ENCODE peak calls at places on chromosomes 13 and 19, in ten cellular contexts. One of them, this sample, is unnamed.

GRCh38 chr13:110458594-110459365 is 102.7 kb downstream of the RAB20 start:
- DNase-seq in fibroblast of pulmonary artery: no peak
- DNase-seq in nephron progenitor cell: no peak
- DNase-seq in upper lobe of left lung: no peak
- DNase-seq in transverse colon: no peak
- DNase-seq in brain microvascular endothelial cell: no peak
- DNase-seq in neural progenitor cell: no peak
- DNase-seq in glutamatergic neuron: no peak
- DNase-seq in osteoblast: peak
- DNase-seq in AG10803: no peak
- DNase-seq in this sample: no peak

GRCh38 chr19:3606174-3606689 is 443 bp downstream of the TBXA2R start:
- DNase-seq in brain microvascular endothelial cell: no peak
- DNase-seq in neural progenitor cell: peak
- DNase-seq in AG10803: no peak
- DNase-seq in glutamatergic neuron: no peak
- DNase-seq in fibroblast of pulmonary artery: no peak
- DNase-seq in osteoblast: peak
- DNase-seq in upper lobe of left lung: peak
- DNase-seq in transverse colon: peak
- DNase-seq in nephron progenitor cell: no peak
- DNase-seq in this sample: peak

GRCh38 chr19:29568036-29568788 is 37.9 kb upstream of the POP4 start:
- DNase-seq in osteoblast: no peak
- DNase-seq in upper lobe of left lung: peak
- DNase-seq in AG10803: no peak
- DNase-seq in transverse colon: no peak
- DNase-seq in glutamatergic neuron: no peak
- DNase-seq in fibroblast of pulmonary artery: no peak
- DNase-seq in neural progenitor cell: no peak
- DNase-seq in brain microvascular endothelial cell: no peak
- DNase-seq in nephron progenitor cell: no peak
- DNase-seq in this sample: no peak

GRCh38 chr19:46661735-46662592 is 982 bp upstream of the DACT3 start:
- DNase-seq in brain microvascular endothelial cell: peak
- DNase-seq in glutamatergic neuron: peak
- DNase-seq in AG10803: peak
- DNase-seq in upper lobe of left lung: peak
- DNase-seq in transverse colon: peak
- DNase-seq in fibroblast of pulmonary artery: peak
- DNase-seq in neural progenitor cell: peak
- DNase-seq in nephron progenitor cell: peak
- DNase-seq in osteoblast: peak
- DNase-seq in this sample: peak

GRCh38 chr19:37920591-37921450 is 13.8 kb downstream of the SIPA1L3 start:
- DNase-seq in AG10803: no peak
- DNase-seq in neural progenitor cell: peak
- DNase-seq in nephron progenitor cell: no peak
- DNase-seq in fibroblast of pulmonary artery: no peak
- DNase-seq in osteoblast: no peak
- DNase-seq in glutamatergic neuron: no peak
- DNase-seq in brain microvascular endothelial cell: no peak
- DNase-seq in upper lobe of left lung: no peak
- DNase-seq in transverse colon: no peak
- DNase-seq in this sample: no peak

GRCh38 chr19:23241433-23241832 is 8.8 kb downstream of the ZNF724 start:
- DNase-seq in glutamatergic neuron: no peak
- DNase-seq in AG10803: no peak
- DNase-seq in nephron progenitor cell: no peak
- DNase-seq in fibroblast of pulmonary artery: no peak
- DNase-seq in neural progenitor cell: no peak
- DNase-seq in osteoblast: no peak
- DNase-seq in upper lobe of left lung: no peak
- DNase-seq in transverse colon: no peak
- DNase-seq in brain microvascular endothelial cell: no peak
- DNase-seq in this sample: no peak

GRCh38 chr19:14410775-14411134 is 8.4 kb downstream of the DDX39A start:
- DNase-seq in nephron progenitor cell: no peak
- DNase-seq in brain microvascular endothelial cell: no peak
- DNase-seq in glutamatergic neuron: no peak
- DNase-seq in AG10803: no peak
- DNase-seq in upper lobe of left lung: no peak
- DNase-seq in transverse colon: no peak
- DNase-seq in osteoblast: peak
- DNase-seq in neural progenitor cell: no peak
- DNase-seq in fibroblast of pulmonary artery: no peak
- DNase-seq in this sample: peak

GRCh38 chr13:92575782-92576181 is 650.8 kb upstream of the GPC6 start:
- DNase-seq in fibroblast of pulmonary artery: no peak
- DNase-seq in glutamatergic neuron: no peak
- DNase-seq in transverse colon: no peak
- DNase-seq in neural progenitor cell: no peak
- DNase-seq in upper lobe of left lung: no peak
- DNase-seq in AG10803: no peak
- DNase-seq in osteoblast: no peak
- DNase-seq in nephron progenitor cell: no peak
- DNase-seq in brain microvascular endothelial cell: no peak
- DNase-seq in this sample: no peak

GRCh38 chr19:2854849-2855248 is 12.3 kb upstream of the ZNF556 start:
- DNase-seq in glutamatergic neuron: no peak
- DNase-seq in neural progenitor cell: no peak
- DNase-seq in transverse colon: no peak
- DNase-seq in AG10803: no peak
- DNase-seq in nephron progenitor cell: no peak
- DNase-seq in upper lobe of left lung: no peak
- DNase-seq in brain microvascular endothelial cell: no peak
- DNase-seq in osteoblast: no peak
- DNase-seq in fibroblast of pulmonary artery: no peak
- DNase-seq in this sample: no peak

GRCh38 chr19:49565261-49565660 is 15.1 kb downstream of the NOSIP start:
- DNase-seq in transverse colon: peak
- DNase-seq in neural progenitor cell: no peak
- DNase-seq in upper lobe of left lung: peak
- DNase-seq in fibroblast of pulmonary artery: peak
- DNase-seq in AG10803: no peak
- DNase-seq in nephron progenitor cell: no peak
- DNase-seq in osteoblast: no peak
- DNase-seq in glutamatergic neuron: no peak
- DNase-seq in brain microvascular endothelial cell: no peak
- DNase-seq in this sample: no peak

GRCh38 chr19:55418185-55418584 is 10.6 kb upstream of the UBE2S start:
- DNase-seq in brain microvascular endothelial cell: peak
- DNase-seq in upper lobe of left lung: peak
- DNase-seq in neural progenitor cell: peak
- DNase-seq in nephron progenitor cell: peak
- DNase-seq in osteoblast: peak
- DNase-seq in glutamatergic neuron: peak
- DNase-seq in fibroblast of pulmonary artery: peak
- DNase-seq in AG10803: peak
- DNase-seq in transverse colon: peak
- DNase-seq in this sample: no peak

GRCh38 chr13:114063545-114064515 is 68.6 kb downstream of the RASA3 start:
- DNase-seq in neural progenitor cell: peak
- DNase-seq in brain microvascular endothelial cell: no peak
- DNase-seq in transverse colon: peak
- DNase-seq in osteoblast: peak
- DNase-seq in AG10803: peak
- DNase-seq in nephron progenitor cell: no peak
- DNase-seq in fibroblast of pulmonary artery: peak
- DNase-seq in upper lobe of left lung: peak
- DNase-seq in glutamatergic neuron: no peak
- DNase-seq in this sample: no peak

GRCh38 chr13:44903596-44903995 is 85.7 kb downstream of the NUFIP1 start:
- DNase-seq in osteoblast: peak
- DNase-seq in nephron progenitor cell: no peak
- DNase-seq in neural progenitor cell: peak
- DNase-seq in transverse colon: peak
- DNase-seq in brain microvascular endothelial cell: peak
- DNase-seq in fibroblast of pulmonary artery: peak
- DNase-seq in AG10803: peak
- DNase-seq in upper lobe of left lung: peak
- DNase-seq in glutamatergic neuron: no peak
- DNase-seq in this sample: no peak

GRCh38 chr13:113493315-113493951 is 2.9 kb upstream of the DCUN1D2 start:
- DNase-seq in brain microvascular endothelial cell: peak
- DNase-seq in fibroblast of pulmonary artery: peak
- DNase-seq in AG10803: peak
- DNase-seq in transverse colon: no peak
- DNase-seq in nephron progenitor cell: no peak
- DNase-seq in upper lobe of left lung: no peak
- DNase-seq in osteoblast: peak
- DNase-seq in neural progenitor cell: no peak
- DNase-seq in glutamatergic neuron: no peak
- DNase-seq in this sample: no peak

DNA sequence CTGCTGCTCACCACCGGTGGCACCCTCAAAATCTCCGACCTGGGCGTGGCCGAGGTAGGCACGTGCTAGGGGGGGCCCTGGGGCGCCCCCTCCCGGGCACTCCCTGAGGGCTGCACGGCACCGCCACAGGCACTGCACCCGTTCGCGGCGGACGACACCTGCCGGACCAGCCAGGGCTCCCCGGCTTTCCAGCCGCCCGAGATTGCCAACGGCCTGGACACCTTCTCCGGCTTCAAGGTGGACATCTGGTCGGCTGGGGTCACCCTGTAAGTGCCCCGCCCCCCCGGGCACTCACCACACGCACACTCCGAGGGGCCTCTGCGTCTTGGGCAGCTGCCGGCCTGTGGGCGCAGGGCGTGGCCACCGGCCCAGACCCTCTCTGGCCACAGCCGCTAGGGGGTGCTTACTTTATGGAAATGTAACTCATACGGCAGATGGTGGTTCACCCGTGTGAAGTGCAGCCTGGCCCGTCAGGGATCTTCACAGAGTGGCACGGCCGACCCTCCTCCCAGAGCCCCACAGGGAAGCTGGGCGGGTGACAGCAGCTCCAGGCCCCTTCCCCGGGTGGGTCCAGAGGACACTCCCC is 15.0 kb downstream of the STK11 start:
- DNase-seq in fibroblast of pulmonary artery: no peak
- DNase-seq in neural progenitor cell: no peak
- DNase-seq in osteoblast: no peak
- DNase-seq in AG10803: no peak
- DNase-seq in brain microvascular endothelial cell: no peak
- DNase-seq in upper lobe of left lung: no peak
- DNase-seq in nephron progenitor cell: no peak
- DNase-seq in transverse colon: no peak
- DNase-seq in glutamatergic neuron: peak
- DNase-seq in this sample: no peak
- TF ChIP-seq CTCF in fibroblast of pulmonary artery: no peak
- TF ChIP-seq CTCF in neural progenitor cell: no peak
- TF ChIP-seq CTCF in osteoblast: no peak
- TF ChIP-seq CTCF in AG10803: no peak
- TF ChIP-seq CTCF in brain microvascular endothelial cell: peak
- TF ChIP-seq CTCF in upper lobe of left lung: no peak
- TF ChIP-seq CTCF in nephron progenitor cell: no peak
- TF ChIP-seq CTCF in transverse colon: no peak
- TF ChIP-seq CTCF in glutamatergic neuron: no peak
- TF ChIP-seq CTCF in this sample: no peak

GRCh38 chr13:74765955-74766354 is 631.8 kb upstream of the KLF12 start:
- DNase-seq in nephron progenitor cell: no peak
- DNase-seq in fibroblast of pulmonary artery: no peak
- DNase-seq in upper lobe of left lung: no peak
- DNase-seq in neural progenitor cell: no peak
- DNase-seq in transverse colon: no peak
- DNase-seq in AG10803: no peak
- DNase-seq in osteoblast: no peak
- DNase-seq in glutamatergic neuron: no peak
- DNase-seq in brain microvascular endothelial cell: no peak
- DNase-seq in this sample: no peak
- TF ChIP-seq CTCF in nephron progenitor cell: no peak
- TF ChIP-seq CTCF in fibroblast of pulmonary artery: no peak
- TF ChIP-seq CTCF in upper lobe of left lung: no peak
- TF ChIP-seq CTCF in neural progenitor cell: no peak
- TF ChIP-seq CTCF in transverse colon: no peak
- TF ChIP-seq CTCF in AG10803: no peak
- TF ChIP-seq CTCF in osteoblast: no peak
- TF ChIP-seq CTCF in glutamatergic neuron: no peak
- TF ChIP-seq CTCF in brain microvascular endothelial cell: no peak
- TF ChIP-seq CTCF in this sample: no peak

GRCh38 chr19:54229146-54229545 is 6.3 kb upstream of the LILRB3 start:
- DNase-seq in glutamatergic neuron: no peak
- DNase-seq in neural progenitor cell: no peak
- DNase-seq in transverse colon: no peak
- DNase-seq in upper lobe of left lung: no peak
- DNase-seq in brain microvascular endothelial cell: no peak
- DNase-seq in AG10803: no peak
- DNase-seq in osteoblast: peak
- DNase-seq in nephron progenitor cell: no peak
- DNase-seq in fibroblast of pulmonary artery: no peak
- DNase-seq in this sample: no peak
- TF ChIP-seq CTCF in glutamatergic neuron: no peak
- TF ChIP-seq CTCF in neural progenitor cell: no peak
- TF ChIP-seq CTCF in transverse colon: no peak
- TF ChIP-seq CTCF in upper lobe of left lung: no peak
- TF ChIP-seq CTCF in brain microvascular endothelial cell: no peak
- TF ChIP-seq CTCF in AG10803: no peak
- TF ChIP-seq CTCF in osteoblast: no peak
- TF ChIP-seq CTCF in nephron progenitor cell: no peak
- TF ChIP-seq CTCF in fibroblast of pulmonary artery: no peak
- TF ChIP-seq CTCF in this sample: no peak

DNA sequence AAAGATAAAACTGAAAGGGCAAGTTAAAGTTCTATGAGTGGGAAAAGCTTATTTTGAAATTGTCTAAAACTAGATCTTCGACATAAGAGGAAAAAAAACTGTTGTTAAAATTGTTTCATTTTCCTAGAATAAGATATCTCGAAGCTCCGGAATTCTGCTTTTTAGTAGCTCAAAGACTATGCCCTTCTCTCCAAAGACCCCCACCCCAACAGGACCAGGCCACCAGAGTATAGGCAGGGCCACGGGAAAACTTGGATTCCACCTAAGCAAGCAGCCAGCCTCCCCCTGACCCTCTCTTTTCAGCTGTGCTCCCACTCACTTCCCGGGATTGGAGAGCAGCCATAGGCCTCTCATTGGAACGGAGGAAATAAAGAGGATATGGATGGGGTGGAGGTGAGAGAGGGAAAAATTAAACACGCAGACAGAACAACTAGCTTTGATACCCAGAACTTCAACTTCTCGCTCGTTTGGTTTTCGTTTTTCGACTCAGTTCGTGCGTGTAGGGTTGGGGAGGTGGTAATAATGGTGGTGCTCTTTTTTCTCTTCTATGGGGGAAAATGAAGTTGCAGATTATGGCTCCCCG is 2.9 kb downstream of the POU4F1 start:
- DNase-seq in glutamatergic neuron: no peak
- DNase-seq in AG10803: no peak
- DNase-seq in brain microvascular endothelial cell: no peak
- DNase-seq in neural progenitor cell: peak
- DNase-seq in nephron progenitor cell: no peak
- DNase-seq in osteoblast: no peak
- DNase-seq in transverse colon: no peak
- DNase-seq in fibroblast of pulmonary artery: no peak
- DNase-seq in upper lobe of left lung: no peak
- DNase-seq in this sample: no peak
- TF ChIP-seq CTCF in glutamatergic neuron: no peak
- TF ChIP-seq CTCF in AG10803: no peak
- TF ChIP-seq CTCF in brain microvascular endothelial cell: no peak
- TF ChIP-seq CTCF in neural progenitor cell: no peak
- TF ChIP-seq CTCF in nephron progenitor cell: no peak
- TF ChIP-seq CTCF in osteoblast: no peak
- TF ChIP-seq CTCF in transverse colon: no peak
- TF ChIP-seq CTCF in fibroblast of pulmonary artery: no peak
- TF ChIP-seq CTCF in upper lobe of left lung: no peak
- TF ChIP-seq CTCF in this sample: no peak

This sample was measured in natural killer cell.